ENCODE peak calls at places on chromosomes 13 and 19, in five cellular contexts. H, Y, S, X and E are unnamed samples.

GRCh38 chr19:6678690-6679109 is 8.7 kb upstream of the TNFSF14 start:
- DNase-seq in H (no peak), Y (no peak), S (no peak), X (no peak), E (peak; percentile 32)

GRCh38 chr13:49683489-49683888 is 7.8 kb downstream of the EBPL start:
- DNase-seq in H (no peak), Y (no peak), S (no peak), X (no peak), E (no peak)

GRCh38 chr13:32911506-32911905 is 104.7 kb upstream of the KL start:
- DNase-seq in H (no peak), Y (no peak), S (peak; percentile 60), X (no peak), E (no peak)

GRCh38 chr13:48273346-48273745 is 30.2 kb upstream of the RB1 start:
- DNase-seq in H (no peak), Y (no peak), S (no peak), X (no peak), E (no peak)

GRCh38 chr19:19570561-19570960 is 32.5 kb downstream of the CILP2 start:
- DNase-seq in H (no peak), Y (no peak), S (no peak), X (no peak), E (no peak)

GRCh38 chr19:35060160-35060855 is 18.8 kb downstream of the HPN start:
- DNase-seq in H (no peak), Y (no peak), S (no peak), X (no peak), E (no peak)

GRCh38 chr13:69389899-69390298 is 717.7 kb upstream of the ATXN8OS start:
- DNase-seq in H (no peak), Y (no peak), S (no peak), X (no peak), E (no peak)

GRCh38 chr19:49364083-49364687 is 508 bp downstream of the DKKL1 start:
- DNase-seq in H (no peak), Y (no peak), S (no peak), X (no peak), E (no peak)

GRCh38 chr19:28966737-28967401 is 246.1 kb downstream of the UQCRFS1 start:
- DNase-seq in H (no peak), Y (no peak), S (no peak), X (no peak), E (no peak)

GRCh38 chr13:46146898-46147297 is 35.1 kb downstream of the LCP1 start:
- DNase-seq in H (no peak), Y (no peak), S (no peak), X (no peak), E (no peak)

GRCh38 chr19:13024958-13025653 is 29.8 kb downstream of the NFIX start:
- DNase-seq in H (no peak), Y (no peak), S (no peak), X (no peak), E (peak; percentile 74)

GRCh38 chr19:12867120-12868099 is 13.8 kb downstream of the DNASE2 start:
- DNase-seq in H (peak; percentile 53), Y (no peak), S (no peak), X (peak; percentile 73), E (no peak)

GRCh38 chr19:2547033-2547680 is 71.2 kb downstream of the GADD45B start:
- DNase-seq in H (no peak), Y (no peak), S (no peak), X (no peak), E (peak; percentile 61)

GRCh38 chr13:33235564-33235963 is 50.0 kb downstream of the STARD13 start:
- DNase-seq in H (no peak), Y (no peak), S (no peak), X (no peak), E (no peak)

GRCh38 chr13:99908129-99908805 is 63.3 kb downstream of the ZIC5 start:
- DNase-seq in H (no peak), Y (no peak), S (no peak), X (peak; percentile 71), E (no peak)

GRCh38 chr13:33123066-33123940 is 107.1 kb downstream of the KL start:
- DNase-seq in H (no peak), Y (no peak), S (no peak), X (no peak), E (peak; percentile 81)

GRCh38 chr13:65499251-65499650 is 1730.9 kb downstream of the PCDH9 start:
- DNase-seq in H (no peak), Y (no peak), S (no peak), X (no peak), E (no peak)

GRCh38 chr13:43126420-43126819 is 103.0 kb downstream of the DNAJC15 start:
- DNase-seq in H (no peak), Y (no peak), S (no peak), X (no peak), E (no peak)

GRCh38 chr13:35857769-35858168 is 273.4 kb downstream of the DCLK1 start:
- DNase-seq in H (no peak), Y (no peak), S (no peak), X (no peak), E (no peak)

GRCh38 chr19:6271721-6272410 is 7.9 kb downstream of the MLLT1 start:
- DNase-seq in H (peak; percentile 46), Y (peak; percentile 94), S (no peak), X (peak; percentile 68), E (peak; percentile 97)

GRCh38 chr19:55442372-55443044 is 592 bp downstream of the SHISA7 start:
- DNase-seq in H (no peak), Y (no peak), S (no peak), X (no peak), E (no peak)

GRCh38 chr13:44474122-44474910 is 100.7 kb downstream of the SERP2 start:
- DNase-seq in H (no peak), Y (no peak), S (peak; percentile 75), X (no peak), E (no peak)

GRCh38 chr19:49064029-49064629 is 489 bp downstream of the NTF4 start:
- DNase-seq in H (peak; percentile 88), Y (no peak), S (no peak), X (no peak), E (no peak)

GRCh38 chr19:6216996-6217751 is 62.6 kb downstream of the MLLT1 start:
- DNase-seq in H (no peak), Y (no peak), S (no peak), X (no peak), E (peak; percentile 66)

GRCh38 chr19:56144396-56144795 is 3.3 kb downstream of the ZNF444 start:
- DNase-seq in H (no peak), Y (no peak), S (no peak), X (no peak), E (no peak)

GRCh38 chr13:47480941-47481340 is 520.1 kb downstream of the SUCLA2 start:
- DNase-seq in H (no peak), Y (no peak), S (no peak), X (no peak), E (no peak)

GRCh38 chr13:94550030-94550738 is 45.8 kb downstream of the TGDS start:
- DNase-seq in H (peak; percentile 18), Y (no peak), S (no peak), X (peak; percentile 39), E (no peak)

GRCh38 chr19:19540707-19541515 is 2.8 kb downstream of the CILP2 start:
- DNase-seq in H (peak; percentile 48), Y (peak; percentile 76), S (peak; percentile 93), X (peak; percentile 68), E (no peak)

GRCh38 chr13:53142301-53142700 is 113.7 kb downstream of the OLFM4 start:
- DNase-seq in H (no peak), Y (no peak), S (no peak), X (no peak), E (no peak)

GRCh38 chr19:1227655-1228054 is 10.2 kb downstream of the CBARP start:
- DNase-seq in H (no peak), Y (no peak), S (peak; percentile 46), X (peak; percentile 83), E (no peak)
- TF ChIP-seq POLR2AphosphoS5 in H (no peak), Y (no peak), S (peak; percentile 49), X (no peak), E (no peak)

DNA sequence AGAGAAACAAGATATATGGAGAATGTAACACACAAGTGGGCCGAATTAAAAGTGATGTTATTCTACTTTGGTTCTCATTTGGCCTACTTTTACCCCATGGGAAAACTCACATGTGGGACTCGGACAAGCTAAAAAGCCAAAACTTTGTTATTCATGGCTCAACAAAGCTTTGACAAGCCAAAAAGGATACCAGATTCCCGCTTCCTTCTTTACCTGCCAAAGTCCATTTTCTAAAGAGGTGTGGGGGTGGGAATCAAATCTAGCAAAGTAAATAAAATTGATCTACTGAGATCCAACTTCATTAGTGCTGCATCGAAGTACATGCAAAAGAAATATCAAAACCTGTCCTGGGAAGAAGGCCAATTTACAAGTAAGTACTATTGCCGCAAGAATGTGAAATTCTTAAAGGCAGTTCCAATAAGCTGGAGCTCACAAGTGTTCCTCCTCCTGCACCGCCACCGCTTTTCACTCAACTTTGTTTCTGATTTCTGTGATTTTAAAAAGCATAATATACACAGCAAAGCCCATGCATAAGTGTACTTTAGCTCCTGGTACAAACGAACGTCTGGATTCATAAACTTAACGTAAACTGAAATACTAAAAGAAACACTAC is 1.1 kb downstream of the LNX2 start:
- DNase-seq in H (no peak), Y (no peak), S (no peak), X (no peak), E (no peak)
- TF ChIP-seq POLR2A in H (no peak), Y (no peak), S (no peak), X (no peak), E (no peak)

DNA sequence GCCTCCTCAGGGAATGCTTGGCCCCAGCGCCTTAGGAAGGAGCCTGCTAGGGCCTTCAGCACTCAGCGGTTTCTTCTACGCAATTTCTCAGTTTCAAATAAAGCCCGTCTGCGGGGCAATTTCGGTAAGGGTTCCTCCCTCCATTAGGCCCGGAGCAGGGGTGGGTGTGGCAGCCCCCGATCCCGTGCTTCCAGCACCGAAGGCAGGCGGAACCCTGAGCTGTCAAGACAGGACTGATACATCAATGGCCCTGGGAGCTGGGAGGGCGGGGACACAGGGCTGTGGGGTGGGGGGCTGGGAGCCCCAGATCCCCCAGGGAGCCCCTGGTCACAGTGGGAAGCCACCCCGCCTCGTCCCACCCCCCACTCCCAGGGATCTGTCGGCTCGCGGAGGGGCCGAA is 9.3 kb upstream of the MYDGF start:
- DNase-seq in H (no peak), Y (no peak), S (no peak), X (no peak), E (no peak)
- H3K27ac ChIP-seq in H (no peak overlapping the region), Y (no peak overlapping the region), S (peak overlapping the region; percentile 2), X (peak overlapping the region; percentile 67), E (peak overlapping the region; percentile 32)

GRCh38 chr13:40060318-40061007 is 405.0 kb downstream of the COG6 start:
- DNase-seq in H (peak; percentile 89), Y (no peak), S (no peak), X (peak; percentile 31), E (peak; percentile 70)
- TF ChIP-seq POLR2AphosphoS5 in H (no peak), Y (peak; percentile 73), S (no peak), X (no peak), E (no peak)

DNA sequence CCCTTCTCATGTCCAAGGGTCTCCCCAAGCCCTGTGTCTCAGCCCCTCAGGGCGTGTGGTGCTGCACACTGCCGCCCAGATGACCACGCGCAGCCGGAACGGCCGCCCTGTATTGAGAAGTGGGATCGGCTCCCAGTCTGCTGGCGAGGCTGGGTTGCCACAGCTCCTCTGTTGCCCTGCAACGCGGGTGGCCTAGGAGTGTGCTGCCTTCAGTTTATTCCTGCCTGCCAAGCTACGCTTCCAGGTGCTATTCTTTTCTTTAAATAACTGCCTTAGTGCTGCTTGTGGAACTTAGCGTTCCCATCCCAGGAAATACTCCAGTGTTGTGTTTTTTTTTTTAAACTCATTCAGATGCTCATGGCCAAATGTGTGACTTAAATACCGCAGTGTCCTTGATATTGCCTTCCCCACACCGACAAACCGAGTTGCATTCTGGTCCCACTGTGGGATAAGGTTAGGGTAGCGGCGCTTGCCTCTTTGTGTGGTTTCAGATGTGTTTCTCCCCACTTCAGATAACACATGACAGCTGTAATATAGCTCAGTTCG is 16.6 kb downstream of the ACTN4 start:
- DNase-seq in H (peak; percentile 81), Y (no peak), S (no peak), X (no peak), E (peak; percentile 94)
- TF ChIP-seq POLR2A in H (no peak), Y (no peak), S (no peak), X (no peak), E (no peak)